ENCODE peak calls at places on chromosome X, in seven cellular contexts. B is GM23338, N is PC-3, V is OCI-LY7, P is HCT116, E is SK-N-SH, J is hepatocyte. T is an unnamed sample. For H3K9me2, the result is how much of the 10 kb centered on the place peaks cover.

GRCh38 chrX:130840345-130840744 is 62.7 kb downstream of the ENOX2 start:
- DNase-seq in V (no peak), E (no peak), N (no peak), J (no peak), B (no peak), P (no peak), T (no peak)

GRCh38 chrX:30652527-30653414 is 452 bp upstream of the GK start:
- DNase-seq in E (peak), N (peak), B (peak), V (peak), P (peak), J (peak), T (peak)

GRCh38 chrX:82087699-82088098 is 885.8 kb downstream of the SH3BGRL start:
- DNase-seq in E (no peak), N (no peak), B (no peak), J (no peak), P (no peak), V (no peak), T (no peak)

GRCh38 chrX:72572248-72573157 is at the start of gene HDAC8:
- DNase-seq in N (peak), B (peak), J (peak), V (peak), P (peak), E (peak), T (peak)

GRCh38 chrX:14363719-14364118 is 165.6 kb upstream of the GLRA2 start:
- DNase-seq in N (peak), V (no peak), E (no peak), P (no peak), J (peak), B (no peak), T (no peak)

GRCh38 chrX:28787206-28787605 is 200.0 kb downstream of the IL1RAPL1 start:
- DNase-seq in P (peak), B (no peak), N (peak), E (no peak), J (peak), V (no peak), T (no peak)

GRCh38 chrX:139692506-139692849 is 15.5 kb downstream of the MCF2 start:
- DNase-seq in J (no peak), E (no peak), V (no peak), B (peak), P (no peak), N (no peak), T (no peak)

GRCh38 chrX:149470960-149471359 is 34.1 kb downstream of the IDS start:
- DNase-seq in E (peak), P (peak), J (peak), V (peak), B (peak), N (peak), T (peak)

GRCh38 chrX:153649178-153649914 is 2.3 kb downstream of the DUSP9 start:
- DNase-seq in J (peak), N (peak), B (peak), V (peak), E (peak), P (no peak), T (peak)

GRCh38 chrX:44585866-44586265 is 43.2 kb upstream of the FUNDC1 start:
- DNase-seq in E (no peak), B (no peak), V (no peak), N (no peak), P (no peak), J (no peak), T (no peak)

GRCh38 chrX:109578916-109579315 is 42.3 kb downstream of the NXT2 start:
- DNase-seq in V (no peak), B (no peak), E (no peak), J (no peak), N (no peak), P (no peak), T (no peak)

GRCh38 chrX:118254611-118255010 is 91.3 kb upstream of the WDR44 start:
- DNase-seq in J (peak), V (peak), P (peak), B (peak), E (peak), N (peak), T (peak)

GRCh38 chrX:49884290-49884862 is 5.1 kb downstream of the USP27X start:
- DNase-seq in N (peak), J (peak), B (peak), P (peak), E (peak), V (peak), T (peak)

GRCh38 chrX:105821471-105822081 is 763 bp upstream of the NRK start:
- DNase-seq in B (peak), N (peak), V (no peak), J (peak), P (no peak), E (peak), T (no peak)

GRCh38 chrX:51876441-51876840 is 17.0 kb upstream of the MAGED1 start:
- DNase-seq in V (no peak), P (no peak), N (no peak), E (no peak), J (no peak), B (no peak), T (no peak)

DNA sequence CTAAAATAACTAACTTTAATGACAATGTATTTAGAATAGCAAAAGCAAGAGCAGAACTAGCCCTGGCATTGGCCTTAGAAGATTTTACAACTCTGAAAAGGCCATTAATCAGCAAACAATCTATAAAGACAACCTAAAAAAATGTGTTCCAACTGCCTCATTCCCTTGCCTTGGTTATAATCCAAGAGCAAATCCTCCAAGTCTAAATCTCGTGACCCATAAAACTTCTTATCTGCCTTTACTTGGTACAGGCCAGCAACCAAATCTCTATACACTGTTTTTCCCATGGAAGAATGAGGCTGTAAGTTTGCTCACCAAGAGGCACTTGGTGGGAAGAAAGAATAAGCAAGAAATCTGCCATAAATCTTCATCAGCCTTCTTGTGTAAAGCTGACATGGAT is 175.3 kb upstream of the MID1 start:
- DNase-seq in P (no peak), E (no peak), J (peak), N (no peak), V (no peak), B (no peak), T (no peak)
- H3K9me2 ChIP-seq in P (under half), E (under half), J (under half), N (under half), V (under half), B (under half), T (under half)

DNA sequence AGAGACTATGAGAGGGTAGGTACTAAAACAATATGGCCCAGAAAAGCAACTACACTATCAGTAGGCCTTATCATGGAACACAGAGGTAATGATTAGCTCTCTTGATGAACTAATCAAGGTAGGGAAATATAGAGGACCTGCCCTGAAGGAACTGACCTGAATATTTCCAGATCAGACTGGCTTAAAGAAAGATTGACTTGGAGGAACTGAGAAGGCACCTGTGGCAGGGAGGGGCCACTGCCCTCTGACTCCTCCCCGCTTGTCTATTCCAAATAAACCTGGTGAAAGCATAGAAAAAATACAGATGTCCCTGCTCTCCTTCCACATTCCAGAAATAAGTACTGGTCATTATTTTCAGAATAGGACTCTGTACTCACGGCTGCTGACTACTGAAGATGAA is 5.5 kb downstream of the RPS6KA6 start:
- DNase-seq in N (no peak), P (no peak), J (peak), B (no peak), E (no peak), V (no peak), T (peak)
- H3K9me2 ChIP-seq in N (under half), P (under half), J (under half), B (under half), E (under half), V (under half), T (under half)

GRCh38 chrX:119695535-119696050 is 2.6 kb upstream of the SEPTIN6 start:
- DNase-seq in B (no peak), P (no peak), J (no peak), N (no peak), E (no peak), V (peak), T (peak)
- H3K9me2 ChIP-seq in B (under half), P (under half), J (under half), N (under half), E (under half), V (under half), T (under half)

DNA sequence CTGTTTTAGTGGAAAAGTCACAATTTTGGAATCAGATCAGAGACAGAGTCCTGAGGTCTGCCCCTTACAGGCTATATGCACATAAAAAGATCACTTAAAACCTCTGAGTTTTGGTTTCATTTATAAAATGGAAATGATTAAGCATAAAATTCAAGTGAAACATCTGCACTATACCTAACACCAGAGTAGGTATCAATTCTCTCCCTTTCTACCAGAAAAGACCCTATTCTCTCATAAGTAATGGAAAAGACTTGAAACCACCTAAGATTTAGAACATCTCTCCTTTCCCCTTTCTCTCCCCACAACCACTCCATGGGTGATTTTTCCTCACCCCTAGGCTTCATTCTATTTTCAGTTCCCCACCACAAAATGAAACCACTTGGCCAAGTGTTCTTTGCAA is 907 bp downstream of the LHFPL1 start:
- DNase-seq in B (no peak), P (no peak), E (no peak), N (no peak), J (no peak), V (no peak), T (no peak)
- H3K9me2 ChIP-seq in B (under half), P (under half), E (under half), N (under half), J (under half), V (under half), T (under half)

GRCh38 chrX:9656871-9657270 is 108.8 kb downstream of the GPR143 start:
- DNase-seq in B (no peak), E (no peak), J (no peak), P (no peak), N (peak), V (no peak), T (no peak)
- H3K9me2 ChIP-seq in B (under half), E (under half), J (under half), P (under half), N (under half), V (under half), T (under half)

GRCh38 chrX:41952102-41952501 is 28.7 kb upstream of the CASK start:
- DNase-seq in P (no peak), B (no peak), J (no peak), V (no peak), E (no peak), N (no peak), T (no peak)

GRCh38 chrX:41960142-41960541 is 36.8 kb upstream of the CASK start:
- DNase-seq in B (no peak), N (no peak), E (no peak), V (no peak), P (no peak), J (no peak), T (no peak)

GRCh38 chrX:41958861-41959260 is 35.5 kb upstream of the CASK start:
- DNase-seq in B (no peak), P (no peak), V (no peak), E (no peak), N (no peak), J (no peak), T (no peak)

DNA sequence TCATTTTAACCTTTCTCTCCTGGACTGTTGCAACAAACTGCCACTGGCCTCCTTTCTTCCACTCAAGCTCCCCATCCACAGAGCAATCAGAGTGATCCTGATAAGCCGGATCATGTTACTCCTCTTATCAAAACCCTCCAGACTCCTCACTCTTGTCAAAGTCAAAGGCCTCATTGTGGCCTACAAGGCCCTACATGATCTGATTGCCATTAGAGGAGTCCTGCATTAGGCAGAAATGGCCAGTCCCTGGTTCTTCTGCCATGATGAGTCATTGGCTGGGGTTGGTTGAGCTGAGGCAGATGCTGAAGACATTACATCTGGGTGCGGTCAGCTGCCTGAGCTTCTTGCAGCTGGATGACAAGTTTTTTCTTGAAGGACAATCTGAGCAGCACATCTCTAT is 32.7 kb upstream of the CASK start:
- DNase-seq in N (no peak), B (no peak), P (no peak), E (no peak), J (no peak), V (no peak), T (no peak)
- H3K9me2 ChIP-seq in N (under half), B (under half), P (under half), E (under half), J (under half), V (under half), T (under half)

GRCh38 chrX:21158678-21159077 is 215.5 kb upstream of the CNKSR2 start:
- DNase-seq in E (no peak), J (no peak), V (no peak), B (peak), P (no peak), N (no peak), T (no peak)
- H3K9me2 ChIP-seq in E (under half), J (under half), V (under half), B (under half), P (under half), N (under half), T (under half)

DNA sequence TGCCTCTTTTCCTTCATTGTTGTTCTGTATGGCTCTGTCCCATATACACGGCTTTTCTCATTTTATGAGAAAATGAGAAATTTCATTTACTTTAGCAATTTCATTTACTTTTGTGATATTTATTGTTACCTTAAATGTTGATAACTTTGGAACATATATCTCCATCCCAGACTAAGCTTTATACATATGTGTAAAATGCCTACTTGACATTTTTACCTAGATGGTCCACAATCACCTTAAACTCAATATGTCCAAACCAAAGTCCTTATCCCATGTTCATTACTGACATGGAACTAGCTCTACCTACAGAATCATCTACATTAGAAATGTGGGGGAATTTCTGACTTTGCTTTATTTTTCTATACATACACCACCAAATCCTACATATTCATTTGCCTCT is 590.5 kb upstream of the CT83 start:
- DNase-seq in E (no peak), N (no peak), B (no peak), J (no peak), P (no peak), V (no peak), T (no peak)
- H3K9me2 ChIP-seq in E (under half), N (under half), B (under half), J (under half), P (under half), V (under half), T (under half)

GRCh38 chrX:12844319-12844718 is 22.6 kb upstream of the TLR7 start:
- DNase-seq in N (no peak), V (no peak), B (no peak), P (no peak), E (no peak), J (no peak), T (no peak)

GRCh38 chrX:12843061-12843667 is 23.7 kb upstream of the TLR7 start:
- DNase-seq in B (no peak), E (no peak), V (no peak), J (no peak), N (no peak), P (no peak), T (no peak)

DNA sequence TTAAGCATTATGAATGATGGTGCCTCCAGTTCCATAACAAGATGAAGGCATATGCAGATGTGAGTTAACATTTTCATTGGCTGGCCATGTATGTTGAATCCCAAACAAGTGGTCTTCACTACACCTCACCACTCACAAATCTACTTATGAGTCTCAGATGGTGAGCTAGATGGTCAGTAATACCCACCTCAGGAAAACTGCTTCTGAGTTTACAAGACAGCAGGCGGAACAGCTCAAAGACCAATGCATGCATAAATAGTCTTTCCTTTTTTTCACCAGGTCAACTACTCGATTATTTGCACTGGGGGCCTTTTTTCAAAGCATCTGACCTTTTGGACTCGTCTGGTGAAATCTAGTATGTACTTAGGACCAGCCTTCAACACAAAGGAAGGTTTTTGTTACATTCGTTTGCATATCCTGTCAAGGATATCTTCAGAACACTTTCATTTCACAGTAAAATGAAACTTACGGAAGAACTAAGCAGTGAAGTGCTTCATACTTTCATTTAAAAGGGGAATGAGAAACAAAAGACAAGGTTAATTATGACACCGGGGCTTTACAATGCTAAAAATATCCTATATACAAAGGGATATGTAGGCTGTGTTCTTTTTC is 23.1 kb upstream of the TLR7 start:
- DNase-seq in E (no peak), P (no peak), B (no peak), N (no peak), J (no peak), V (peak), T (peak)
- H3K9me2 ChIP-seq in E (under half), P (under half), B (under half), N (under half), J (under half), V (under half), T (under half)

T was measured in Karpas-422.